ENCODE peak calls at places on chromosomes 13 and 19, in nine cellular contexts. L is thoracic aorta, S is activated B cell treated with CpG ODN at 0.5 μM for 24 hours, V is tibial artery, A is uterus, P is B cell, X is foreskin keratinocyte, G is fibroblast of the aortic adventitia, N is HFFc6. E is an unnamed sample.

GRCh38 chr13:45325806-45326205 is 15.2 kb downstream of the TPT1 start:
- DNase-seq in V (peak; percentile 69), G (peak; percentile 82), X (peak; percentile 88), A (no peak), P (no peak), S (no peak), L (peak; percentile 45), N (peak; percentile 84), E (no peak)

GRCh38 chr19:41993612-41994483 is at the start of gene ATP1A3:
- DNase-seq in G (peak; percentile 38), X (peak; percentile 15), S (peak; percentile 71), N (peak; percentile 25), L (no peak), A (no peak), V (no peak), P (peak; percentile 96), E (peak; percentile 47)

GRCh38 chr19:35013820-35014754 is 14.0 kb downstream of the GRAMD1A start:
- DNase-seq in P (peak; percentile 44), G (no peak), N (no peak), A (no peak), V (no peak), S (no peak), L (no peak), X (no peak), E (no peak)

GRCh38 chr13:30376426-30377311 is 45.6 kb upstream of the UBE2L5 start:
- DNase-seq in X (no peak), S (peak; percentile 45), V (no peak), P (peak; percentile 69), L (no peak), G (no peak), A (no peak), N (no peak), E (no peak)

GRCh38 chr19:1026189-1027019 is at the start of gene CNN2:
- DNase-seq in S (peak; percentile 76), N (peak; percentile 46), P (peak; percentile 93), L (no peak), A (peak; percentile 85), V (peak; percentile 77), X (peak; percentile 60), G (peak; percentile 64), E (peak; percentile 84)

GRCh38 chr19:17332677-17333581 is 1.7 kb downstream of the ANO8 start:
- DNase-seq in S (no peak), X (peak; percentile 36), V (no peak), A (no peak), N (peak; percentile 43), L (no peak), G (peak; percentile 36), P (no peak), E (no peak)

GRCh38 chr13:105817498-105817897 is 718.0 kb downstream of the EFNB2 start:
- DNase-seq in S (no peak), G (no peak), L (no peak), P (no peak), A (no peak), V (no peak), N (no peak), X (peak; percentile 78), E (no peak)

GRCh38 chr13:92436927-92437326 is 789.7 kb upstream of the GPC6 start:
- DNase-seq in P (no peak), X (peak; percentile 31), L (no peak), V (no peak), S (no peak), N (no peak), G (no peak), A (no peak), E (no peak)

GRCh38 chr19:31144069-31144468 is 205.2 kb downstream of the TSHZ3 start:
- DNase-seq in V (no peak), N (no peak), P (no peak), X (no peak), G (no peak), S (no peak), A (no peak), L (no peak), E (no peak)

GRCh38 chr13:48965736-48966135 is 10.0 kb upstream of the FNDC3A start:
- DNase-seq in P (no peak), G (no peak), A (no peak), S (no peak), L (no peak), V (no peak), X (no peak), N (no peak), E (no peak)

GRCh38 chr13:44333950-44334675 is 39.5 kb upstream of the SERP2 start:
- DNase-seq in X (no peak), S (no peak), L (no peak), A (no peak), G (no peak), P (no peak), V (no peak), N (no peak), E (no peak)

GRCh38 chr13:112769615-112770014 is 79.8 kb downstream of the ATP11A start:
- DNase-seq in N (no peak), A (no peak), L (no peak), P (no peak), V (no peak), X (no peak), G (no peak), S (no peak), E (no peak)

GRCh38 chr19:15666186-15666585 is 6.7 kb upstream of the CYP4F12 start:
- DNase-seq in S (no peak), N (no peak), G (no peak), L (no peak), X (no peak), A (no peak), V (no peak), P (no peak), E (no peak)

GRCh38 chr19:15666883-15667282 is 6.0 kb upstream of the CYP4F12 start:
- DNase-seq in G (no peak), N (no peak), V (no peak), P (no peak), X (no peak), S (no peak), L (no peak), A (no peak), E (no peak)

DNA sequence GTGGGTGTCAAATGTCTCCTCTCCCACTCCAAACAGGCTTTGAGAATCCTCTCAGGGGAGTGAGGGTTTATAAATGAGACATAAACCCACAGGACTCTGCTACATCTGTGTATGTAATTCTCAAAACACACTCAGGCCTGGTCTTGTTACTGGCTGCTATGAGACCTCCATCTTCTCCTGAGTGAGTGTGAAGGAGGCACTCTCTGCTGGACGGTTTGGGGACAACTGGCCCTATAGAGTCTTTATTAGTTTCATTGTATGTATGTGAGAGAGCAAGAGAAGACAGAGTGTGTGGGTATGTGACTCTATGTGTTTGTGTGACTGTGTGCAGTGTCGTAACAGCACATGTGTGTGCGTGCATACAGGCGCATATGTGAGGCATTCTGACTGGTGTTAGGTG is 9.6 kb upstream of the CYP4F12 start:
- DNase-seq in A (no peak), G (no peak), P (no peak), V (no peak), L (no peak), S (no peak), N (no peak), X (no peak), E (no peak)
- TF ChIP-seq CTCF in A (no peak), G (no peak), P (no peak), V (no peak), L (no peak), S (no peak), N (no peak), X (no peak), E (no peak)

DNA sequence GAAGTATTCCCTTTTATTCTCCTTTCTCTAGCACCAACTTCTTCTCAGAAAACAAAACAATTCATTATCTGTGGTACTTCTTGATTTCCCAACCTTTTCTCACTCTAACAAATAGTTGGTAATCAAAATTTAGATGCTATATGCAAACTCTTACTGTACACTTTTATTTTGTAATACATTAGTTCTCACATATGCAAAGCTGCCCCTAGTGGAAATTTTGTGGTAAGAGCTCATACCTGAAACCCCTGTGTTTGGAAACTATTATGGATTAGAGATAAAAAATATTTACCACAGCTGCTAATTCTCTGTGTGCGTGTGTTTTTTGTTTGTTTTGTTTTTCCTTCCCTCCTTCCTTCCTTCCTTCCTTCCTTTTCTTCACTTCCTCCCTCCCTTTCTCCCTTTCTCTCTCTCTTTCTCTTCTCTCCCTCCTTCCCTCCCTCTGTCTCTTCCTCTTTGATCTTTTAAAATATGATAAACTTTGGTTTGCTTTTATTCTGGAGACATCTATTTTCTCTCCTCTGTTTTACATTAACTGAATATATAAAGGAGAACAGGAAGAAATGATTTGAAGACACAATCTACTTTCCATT is 537.4 kb downstream of the SLITRK6 start:
- DNase-seq in N (no peak), S (no peak), X (no peak), L (no peak), V (no peak), A (no peak), P (no peak), G (no peak), E (no peak)
- TF ChIP-seq CTCF in N (peak; percentile 72), S (no peak), X (peak; percentile 62), L (no peak), V (no peak), A (no peak), P (no peak), G (peak; percentile 17), E (peak; percentile 59)

DNA sequence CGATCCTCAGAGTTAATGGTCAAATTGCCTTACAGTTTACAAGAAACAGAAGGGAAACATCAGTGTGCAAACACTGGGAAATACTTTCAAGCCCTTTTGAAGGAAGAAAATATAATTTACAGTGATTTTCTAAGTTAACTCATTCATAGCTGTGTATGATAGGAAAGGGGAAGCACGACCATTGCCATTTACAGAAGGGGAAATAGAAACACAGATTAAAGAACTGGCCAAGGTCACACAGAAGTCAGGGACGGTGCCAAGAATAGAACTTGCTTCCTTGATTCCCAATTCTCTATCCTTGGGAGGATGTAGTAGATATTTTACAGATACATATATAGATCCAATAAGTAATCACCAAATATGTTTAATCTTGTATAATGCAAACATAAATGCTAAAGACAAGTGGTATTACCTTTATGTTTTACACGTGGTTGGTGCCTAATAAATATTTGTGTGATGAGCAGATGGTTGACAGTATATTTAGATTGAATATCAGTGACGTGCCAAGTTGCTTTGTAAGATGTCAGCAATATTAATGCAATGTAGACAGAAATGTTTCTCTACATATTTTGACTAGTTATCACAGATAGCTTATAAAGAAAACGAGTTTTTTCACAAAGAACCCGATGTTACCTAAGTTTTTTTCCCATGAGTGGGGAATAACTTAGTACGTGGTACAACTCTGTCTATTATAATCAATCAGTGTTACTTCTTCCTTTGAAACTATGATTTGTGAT is 73.1 kb downstream of the FLT1 start:
- DNase-seq in G (no peak), S (no peak), V (no peak), N (no peak), P (no peak), X (no peak), L (no peak), A (no peak), E (no peak)
- TF ChIP-seq CTCF in G (no peak), S (no peak), V (no peak), N (no peak), P (no peak), X (no peak), L (no peak), A (no peak), E (no peak)

DNA sequence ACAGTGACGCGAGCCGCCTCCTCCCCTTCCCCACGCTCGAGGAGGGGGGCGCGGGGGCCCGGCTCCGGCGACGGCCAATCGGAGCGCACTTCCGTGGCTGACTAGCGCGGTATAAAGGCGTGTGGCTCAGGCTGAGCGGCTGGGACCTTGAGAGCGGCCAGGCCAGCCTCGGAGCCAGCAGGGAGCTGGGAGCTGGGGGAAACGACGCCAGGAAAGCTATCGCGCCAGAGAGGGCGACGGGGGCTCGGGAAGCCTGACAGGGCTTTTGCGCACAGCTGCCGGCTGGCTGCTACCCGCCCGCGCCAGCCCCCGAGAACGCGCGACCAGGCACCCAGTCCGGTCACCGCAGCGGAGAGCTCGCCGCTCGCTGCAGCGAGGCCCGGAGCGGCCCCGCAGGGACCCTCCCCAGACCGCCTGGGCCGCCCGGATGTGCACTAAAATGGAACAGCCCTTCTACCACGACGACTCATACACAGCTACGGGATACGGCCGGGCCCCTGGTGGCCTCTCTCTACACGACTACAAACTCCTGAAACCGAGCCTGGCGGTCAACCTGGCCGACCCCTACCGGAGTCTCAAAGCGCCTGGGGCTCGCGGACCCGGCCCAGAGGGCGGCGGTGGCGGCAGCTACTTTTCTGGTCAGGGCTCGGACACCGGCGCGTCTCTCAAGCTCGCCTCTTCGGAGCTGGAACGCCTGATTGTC is at the start of gene JUNB:
- DNase-seq in L (peak; percentile 88), X (peak; percentile 90), G (peak; percentile 98), N (peak; percentile 97), S (peak; percentile 96), A (peak; percentile 97), P (peak; percentile 94), V (peak; percentile 95), E (peak; percentile 94)
- TF ChIP-seq CTCF in L (peak; percentile 11), X (no peak), G (no peak), N (peak; percentile 42), S (no peak), A (peak; percentile 19), P (no peak), V (no peak), E (no peak)